ENCODE peak calls at places on chromosomes 13 and 19, in ten cellular contexts. S is pancreas; Q is cardiac muscle cell; R is body of pancreas; P is nephron progenitor cell; D is OCI-LY7; M is astrocyte of the cerebellum; B is CD8-positive, alpha-beta T cell; K is breast epithelium; X is CD4-positive, alpha-beta T cell. C is an unnamed sample.

GRCh38 chr19:574658-575526 is 2.5 kb downstream of the BSG start:
- DNase-seq in S (peak; percentile 77), Q (peak; percentile 56), R (no peak), P (peak; percentile 37), D (peak; percentile 39), M (no peak), B (no peak), K (no peak), X (no peak), C (peak; percentile 18)

GRCh38 chr13:48636550-48636949 is 17.2 kb upstream of the CYSLTR2 start:
- DNase-seq in S (no peak), Q (peak; percentile 96), R (no peak), P (no peak), D (no peak), M (peak; percentile 2), B (no peak), K (no peak), X (no peak), C (no peak)

GRCh38 chr19:29263305-29264080 is 50.5 kb upstream of the UQCRFS1 start:
- DNase-seq in S (no peak), Q (peak; percentile 51), R (peak; percentile 45), P (peak; percentile 79), D (peak; percentile 53), M (no peak), B (peak; percentile 40), K (no peak), X (peak; percentile 13), C (peak; percentile 69)

GRCh38 chr13:19048381-19048780 is 133.2 kb downstream of the TUBA3C start:
- DNase-seq in S (peak; percentile 54), Q (no peak), R (no peak), P (no peak), D (no peak), M (no peak), B (no peak), K (no peak), X (no peak), C (no peak)

GRCh38 chr13:94696171-94696570 is 16.2 kb downstream of the SOX21 start:
- DNase-seq in S (no peak), Q (no peak), R (no peak), P (no peak), D (no peak), M (no peak), B (no peak), K (no peak), X (no peak), C (no peak)

GRCh38 chr19:11496391-11497163 is 9.1 kb downstream of the ZNF653 start:
- DNase-seq in S (peak; percentile 69), Q (peak; percentile 88), R (peak; percentile 61), P (peak; percentile 77), D (peak; percentile 77), M (peak; percentile 52), B (peak; percentile 55), K (no peak), X (peak; percentile 38), C (no peak)

GRCh38 chr19:3053780-3054179 is 8.5 kb downstream of the TLE5 start:
- DNase-seq in S (no peak), Q (no peak), R (no peak), P (no peak), D (no peak), M (no peak), B (no peak), K (no peak), X (no peak), C (no peak)

GRCh38 chr13:106110241-106110855 is 425.1 kb downstream of the EFNB2 start:
- DNase-seq in S (no peak), Q (no peak), R (no peak), P (no peak), D (no peak), M (no peak), B (no peak), K (no peak), X (no peak), C (no peak)

DNA sequence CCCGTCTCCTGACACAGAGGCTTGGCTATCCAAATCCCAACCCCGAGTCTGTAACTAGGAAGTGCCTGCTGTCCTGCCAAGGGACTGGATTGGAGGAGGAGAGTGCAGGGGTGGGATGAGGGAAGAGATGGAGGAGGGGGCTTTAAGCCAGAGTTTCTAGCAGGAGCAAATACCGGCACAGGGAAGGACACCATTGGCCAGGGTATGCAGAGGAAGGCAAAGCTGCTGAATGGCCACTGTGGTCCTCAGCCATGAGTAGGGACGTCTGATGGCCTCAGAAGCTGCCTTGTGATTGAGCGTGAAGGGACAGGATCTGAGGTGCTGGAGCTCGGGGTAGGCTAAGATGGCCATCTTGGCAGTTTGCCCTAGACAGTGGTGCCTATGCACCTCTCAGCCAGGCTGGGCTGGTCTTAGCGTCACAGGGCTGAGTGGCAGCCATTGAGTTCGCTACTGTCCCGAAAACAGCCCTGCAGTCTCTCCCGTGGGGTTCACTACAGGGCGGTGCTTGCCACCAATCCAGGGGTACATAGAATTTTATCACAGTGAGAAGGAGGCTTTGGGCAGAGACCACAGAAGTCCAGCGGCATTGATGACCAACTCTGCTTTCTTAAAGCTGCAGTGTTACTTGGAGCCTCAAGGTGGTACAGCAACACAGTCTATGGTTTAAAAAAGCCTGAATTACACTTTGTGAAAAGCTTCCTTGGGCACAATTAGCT is 61.8 kb downstream of the AKAP11 start:
- DNase-seq in S (no peak), Q (peak; percentile 70), R (no peak), P (no peak), D (peak; percentile 33), M (peak; percentile 11), B (no peak), K (no peak), X (no peak), C (no peak)
- TF ChIP-seq CTCF in S (no peak), Q (peak; percentile 68), R (no peak), P (peak; percentile 39), D (peak; percentile 68), M (peak; percentile 63), B (peak; percentile 32), K (no peak), X (peak; percentile 58), C (peak; percentile 33)

GRCh38 chr19:48833977-48834376 is 2.3 kb downstream of the HSD17B14 start:
- DNase-seq in S (no peak), Q (no peak), R (no peak), P (no peak), D (no peak), M (no peak), B (no peak), K (no peak), X (no peak), C (no peak)

GRCh38 chr19:48837586-48838191 is 1.4 kb upstream of the HSD17B14 start:
- DNase-seq in S (no peak), Q (no peak), R (no peak), P (no peak), D (no peak), M (no peak), B (no peak), K (no peak), X (no peak), C (no peak)

GRCh38 chr19:48837081-48837524 is 812 bp upstream of the HSD17B14 start:
- DNase-seq in S (peak; percentile 76), Q (peak; percentile 90), R (peak; percentile 31), P (peak; percentile 91), D (peak; percentile 90), M (no peak), B (peak; percentile 67), K (peak; percentile 65), X (peak; percentile 72), C (peak; percentile 78)

GRCh38 chr19:48835734-48836088 is 580 bp downstream of the HSD17B14 start:
- DNase-seq in S (peak; percentile 96), Q (peak; percentile 88), R (peak; percentile 97), P (peak; percentile 93), D (peak; percentile 94), M (no peak), B (peak; percentile 89), K (peak; percentile 95), X (peak; percentile 89), C (peak; percentile 67)

DNA sequence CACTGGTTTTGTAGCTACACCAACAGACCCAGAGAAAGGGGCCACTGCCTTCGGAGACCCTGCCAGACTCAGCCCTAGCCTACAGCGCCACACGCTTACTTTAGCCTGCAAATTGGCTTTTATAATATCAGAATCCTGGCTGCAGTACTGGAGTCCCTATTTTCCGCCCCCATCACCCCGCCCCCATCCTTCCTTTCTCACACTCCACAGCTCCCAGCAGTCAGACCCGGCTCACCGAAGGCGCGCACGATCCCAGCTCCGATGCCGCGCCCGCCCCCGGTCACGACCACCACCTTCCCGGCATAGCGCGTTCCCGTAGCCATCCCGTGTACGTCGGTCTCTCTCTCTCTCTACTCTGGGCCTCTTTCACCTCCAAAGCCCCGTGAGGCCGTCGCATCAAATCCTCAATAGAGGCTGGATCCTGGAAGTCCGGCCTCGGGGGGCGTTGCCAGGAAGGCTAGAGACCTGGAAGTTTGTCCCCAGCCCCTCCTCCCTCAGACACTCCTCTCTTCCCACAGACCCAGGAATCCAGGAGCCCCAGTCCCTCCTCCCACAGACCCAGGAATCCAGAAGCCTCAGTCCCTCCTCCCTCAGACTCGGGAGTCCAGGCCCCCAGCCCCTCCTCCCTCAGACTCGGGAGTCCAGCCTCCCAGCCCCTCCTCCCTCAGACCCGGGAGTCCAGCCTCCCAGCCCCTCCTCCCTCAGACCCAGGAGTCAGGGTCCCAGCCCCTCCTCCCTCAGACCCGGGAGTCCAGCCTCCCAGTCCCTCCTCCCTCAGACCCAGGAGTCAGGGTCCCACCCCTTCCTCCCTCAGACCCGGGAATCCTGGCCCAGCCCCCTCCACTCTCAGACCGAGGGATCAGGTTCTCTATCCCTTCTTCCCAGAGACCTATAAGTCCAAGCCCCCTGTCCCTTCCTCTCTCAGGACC is at the start of gene HSD17B14:
- DNase-seq in S (peak; percentile 75), Q (peak; percentile 68), R (peak; percentile 22), P (peak; percentile 71), D (no peak), M (no peak), B (no peak), K (no peak), X (no peak), C (no peak)
- TF ChIP-seq CTCF in S (no peak), Q (no peak), R (no peak), P (no peak), D (peak; percentile 52), M (no peak), B (no peak), K (no peak), X (peak; percentile 40), C (peak; percentile 37)

GRCh38 chr19:5690125-5690954 is at the start of gene RPL36:
- DNase-seq in S (peak; percentile 99), Q (peak; percentile 98), R (peak; percentile 99), P (peak; percentile 99), D (peak; percentile 97), M (peak; percentile 91), B (peak; percentile 99), K (peak; percentile 99), X (peak; percentile 95), C (peak; percentile 100)

GRCh38 chr19:5686326-5686646 is 3.8 kb upstream of the RPL36 start:
- DNase-seq in S (no peak), Q (no peak), R (no peak), P (no peak), D (no peak), M (no peak), B (no peak), K (no peak), X (no peak), C (no peak)

GRCh38 chr19:5684694-5685430 is 4.0 kb downstream of the HSD11B1L start:
- DNase-seq in S (peak; percentile 76), Q (no peak), R (no peak), P (no peak), D (no peak), M (no peak), B (no peak), K (no peak), X (no peak), C (no peak)

GRCh38 chr19:5686647-5687359 is 3.3 kb upstream of the RPL36 start:
- DNase-seq in S (peak; percentile 99), Q (peak; percentile 96), R (peak; percentile 97), P (peak; percentile 100), D (peak; percentile 97), M (peak; percentile 69), B (peak; percentile 94), K (peak; percentile 99), X (peak; percentile 86), C (peak; percentile 95)

DNA sequence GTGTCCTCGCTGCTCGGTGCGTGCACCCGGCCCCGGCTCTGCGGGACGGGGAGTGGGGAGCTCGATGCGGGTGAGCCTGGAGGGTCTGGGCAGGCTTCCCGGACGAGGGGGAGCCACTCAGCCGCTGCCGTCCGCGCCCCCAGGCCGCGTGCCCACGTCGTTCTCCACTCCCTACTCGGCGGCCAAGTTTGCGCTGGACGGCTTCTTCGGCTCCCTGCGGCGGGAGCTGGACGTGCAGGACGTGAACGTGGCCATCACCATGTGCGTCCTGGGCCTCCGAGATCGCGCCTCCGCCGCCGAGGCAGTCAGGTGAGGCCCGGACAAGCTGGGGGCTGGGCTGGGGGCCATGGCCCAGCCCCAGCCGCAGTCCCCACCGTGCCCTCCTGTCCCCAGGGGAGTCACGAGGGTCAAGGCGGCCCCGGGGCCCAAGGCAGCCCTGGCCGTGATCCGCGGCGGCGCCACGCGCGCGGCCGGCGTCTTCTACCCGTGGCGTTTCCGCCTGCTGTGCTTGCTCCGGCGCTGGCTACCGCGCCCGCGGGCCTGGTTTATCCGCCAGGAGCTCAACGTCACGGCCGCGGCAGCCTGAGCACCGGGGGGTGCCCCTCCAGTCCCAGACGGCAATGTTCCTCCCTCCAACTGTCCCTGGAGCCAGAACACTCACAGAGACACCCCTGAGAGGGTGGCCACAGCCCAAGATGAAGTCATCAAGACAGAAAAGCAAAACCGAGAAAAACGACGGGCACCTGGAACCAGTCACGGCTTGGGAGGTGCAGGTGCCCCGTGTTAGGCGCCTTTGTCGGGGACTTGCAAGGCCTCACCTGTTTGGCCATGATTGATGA is 2.5 kb upstream of the RPL36 start:
- DNase-seq in S (no peak), Q (no peak), R (no peak), P (no peak), D (no peak), M (no peak), B (no peak), K (no peak), X (no peak), C (no peak)
- TF ChIP-seq CTCF in S (no peak), Q (no peak), R (no peak), P (no peak), D (peak; percentile 7), M (no peak), B (peak; percentile 40), K (no peak), X (peak; percentile 49), C (no peak)

GRCh38 chr19:1843116-1843515 is 5.2 kb downstream of the REXO1 start:
- DNase-seq in S (peak; percentile 52), Q (no peak), R (no peak), P (no peak), D (no peak), M (no peak), B (no peak), K (no peak), X (no peak), C (no peak)

GRCh38 chr19:1845642-1846041 is 2.6 kb downstream of the REXO1 start:
- DNase-seq in S (peak; percentile 59), Q (no peak), R (no peak), P (no peak), D (no peak), M (no peak), B (no peak), K (no peak), X (no peak), C (no peak)

GRCh38 chr19:1841209-1841924 is 6.9 kb downstream of the REXO1 start:
- DNase-seq in S (no peak), Q (no peak), R (no peak), P (no peak), D (no peak), M (no peak), B (no peak), K (no peak), X (no peak), C (no peak)

GRCh38 chr19:1844536-1845515 is 3.5 kb downstream of the REXO1 start:
- DNase-seq in S (peak; percentile 76), Q (no peak), R (no peak), P (no peak), D (no peak), M (no peak), B (no peak), K (no peak), X (no peak), C (no peak)

DNA sequence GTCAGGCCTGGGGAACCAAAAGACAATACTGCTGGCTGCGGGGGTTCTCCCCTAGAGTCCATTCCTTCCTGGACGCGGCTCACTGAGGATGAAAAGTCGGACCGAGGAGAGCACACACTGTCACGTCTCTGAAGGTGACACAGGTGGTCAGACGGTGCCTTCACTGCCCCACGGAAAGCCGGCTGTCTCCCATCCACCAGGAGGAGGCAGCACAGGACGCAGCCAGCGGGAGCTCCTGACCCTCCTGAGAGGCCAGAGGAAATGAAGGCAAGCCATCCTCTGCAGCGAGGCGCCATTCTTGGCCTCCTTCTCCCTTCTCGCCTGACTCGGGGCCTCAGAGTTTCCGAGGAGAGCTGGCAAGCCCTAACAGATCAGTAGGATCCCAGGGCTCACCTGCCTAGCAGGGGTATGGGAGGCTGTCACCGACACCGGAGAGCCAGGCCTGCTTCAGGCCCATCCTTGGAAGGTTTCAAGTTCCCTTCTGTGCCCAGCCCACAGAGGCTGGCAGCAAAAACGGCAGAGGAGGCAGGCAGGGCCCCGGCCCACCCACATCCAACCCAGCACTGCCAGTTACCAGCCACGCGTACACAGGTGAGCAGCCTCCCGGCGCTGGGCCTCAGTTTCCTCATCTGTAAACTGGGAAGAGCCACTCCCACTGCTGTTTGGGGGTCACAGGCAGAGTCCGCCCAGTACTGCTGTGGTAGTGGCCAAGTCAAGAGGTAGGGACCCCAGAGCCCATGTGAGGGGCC is 4.5 kb downstream of the REXO1 start:
- DNase-seq in S (peak; percentile 65), Q (no peak), R (no peak), P (no peak), D (no peak), M (no peak), B (no peak), K (no peak), X (no peak), C (no peak)
- TF ChIP-seq CTCF in S (no peak), Q (no peak), R (no peak), P (peak; percentile 10), D (peak; percentile 21), M (no peak), B (no peak), K (no peak), X (no peak), C (no peak)